ENCODE peak calls at places on chromosomes 2 and 18, in nine cellular contexts. One of them, this sample, is unnamed.

GRCh38 chr18:7840445-7840844 is 273.3 kb downstream of the PTPRM start:
- DNase-seq in putamen: no peak
- DNase-seq in CD14-positive monocyte: no peak
- DNase-seq in BJ: no peak
- DNase-seq in NCI-H1417: no peak
- DNase-seq in lower lobe of right lung: no peak
- DNase-seq in OCI-M1: no peak
- DNase-seq in NCI-H748 treated with DMSO at 0.1 percent for 48 hours: no peak
- DNase-seq in brain microvascular endothelial cell: no peak
- DNase-seq in this sample: no peak

GRCh38 chr18:6220129-6220528 is 194.6 kb downstream of the L3MBTL4 start:
- DNase-seq in putamen: no peak
- DNase-seq in CD14-positive monocyte: no peak
- DNase-seq in BJ: no peak
- DNase-seq in NCI-H1417: no peak
- DNase-seq in lower lobe of right lung: no peak
- DNase-seq in OCI-M1: no peak
- DNase-seq in NCI-H748 treated with DMSO at 0.1 percent for 48 hours: no peak
- DNase-seq in brain microvascular endothelial cell: no peak
- DNase-seq in this sample: no peak

GRCh38 chr2:100823665-100824438 is 3.9 kb downstream of the NPAS2 start:
- DNase-seq in putamen: no peak
- DNase-seq in CD14-positive monocyte: no peak
- DNase-seq in BJ: no peak
- DNase-seq in NCI-H1417: no peak
- DNase-seq in lower lobe of right lung: no peak
- DNase-seq in OCI-M1: no peak
- DNase-seq in NCI-H748 treated with DMSO at 0.1 percent for 48 hours: no peak
- DNase-seq in brain microvascular endothelial cell: no peak
- DNase-seq in this sample: no peak

GRCh38 chr2:156892449-156893335 is 364.8 kb upstream of the GALNT5 start:
- DNase-seq in putamen: no peak
- DNase-seq in CD14-positive monocyte: no peak
- DNase-seq in BJ: no peak
- DNase-seq in NCI-H1417: peak
- DNase-seq in lower lobe of right lung: no peak
- DNase-seq in OCI-M1: peak
- DNase-seq in NCI-H748 treated with DMSO at 0.1 percent for 48 hours: peak
- DNase-seq in brain microvascular endothelial cell: peak
- DNase-seq in this sample: no peak

GRCh38 chr18:616380-616995 is 19.7 kb downstream of the CLUL1 start:
- DNase-seq in putamen: peak
- DNase-seq in CD14-positive monocyte: no peak
- DNase-seq in BJ: no peak
- DNase-seq in NCI-H1417: no peak
- DNase-seq in lower lobe of right lung: no peak
- DNase-seq in OCI-M1: peak
- DNase-seq in NCI-H748 treated with DMSO at 0.1 percent for 48 hours: peak
- DNase-seq in brain microvascular endothelial cell: no peak
- DNase-seq in this sample: no peak

GRCh38 chr18:73283032-73283431 is 415.2 kb upstream of the NETO1 start:
- DNase-seq in putamen: no peak
- DNase-seq in CD14-positive monocyte: no peak
- DNase-seq in BJ: no peak
- DNase-seq in NCI-H1417: no peak
- DNase-seq in lower lobe of right lung: no peak
- DNase-seq in OCI-M1: no peak
- DNase-seq in NCI-H748 treated with DMSO at 0.1 percent for 48 hours: no peak
- DNase-seq in brain microvascular endothelial cell: peak
- DNase-seq in this sample: no peak

GRCh38 chr2:168215813-168216212 is 31.6 kb downstream of the STK39 start:
- DNase-seq in putamen: no peak
- DNase-seq in CD14-positive monocyte: no peak
- DNase-seq in BJ: no peak
- DNase-seq in NCI-H1417: no peak
- DNase-seq in lower lobe of right lung: no peak
- DNase-seq in OCI-M1: no peak
- DNase-seq in NCI-H748 treated with DMSO at 0.1 percent for 48 hours: no peak
- DNase-seq in brain microvascular endothelial cell: no peak
- DNase-seq in this sample: no peak

GRCh38 chr2:159609933-159610523 is 6.3 kb downstream of the BAZ2B start:
- DNase-seq in putamen: no peak
- DNase-seq in CD14-positive monocyte: no peak
- DNase-seq in BJ: no peak
- DNase-seq in NCI-H1417: peak
- DNase-seq in lower lobe of right lung: no peak
- DNase-seq in OCI-M1: no peak
- DNase-seq in NCI-H748 treated with DMSO at 0.1 percent for 48 hours: peak
- DNase-seq in brain microvascular endothelial cell: no peak
- DNase-seq in this sample: no peak

GRCh38 chr2:109487237-109487869 is 126.4 kb downstream of the SEPTIN10 start:
- DNase-seq in putamen: no peak
- DNase-seq in CD14-positive monocyte: no peak
- DNase-seq in BJ: peak
- DNase-seq in NCI-H1417: no peak
- DNase-seq in lower lobe of right lung: no peak
- DNase-seq in OCI-M1: no peak
- DNase-seq in NCI-H748 treated with DMSO at 0.1 percent for 48 hours: no peak
- DNase-seq in brain microvascular endothelial cell: peak
- DNase-seq in this sample: peak

GRCh38 chr18:58579561-58580047 is 49.3 kb downstream of the ALPK2 start:
- DNase-seq in putamen: no peak
- DNase-seq in CD14-positive monocyte: no peak
- DNase-seq in BJ: peak
- DNase-seq in NCI-H1417: no peak
- DNase-seq in lower lobe of right lung: no peak
- DNase-seq in OCI-M1: no peak
- DNase-seq in NCI-H748 treated with DMSO at 0.1 percent for 48 hours: no peak
- DNase-seq in brain microvascular endothelial cell: peak
- DNase-seq in this sample: no peak

GRCh38 chr2:161283926-161284325 is 24.3 kb upstream of the PSMD14 start:
- DNase-seq in putamen: no peak
- DNase-seq in CD14-positive monocyte: no peak
- DNase-seq in BJ: no peak
- DNase-seq in NCI-H1417: no peak
- DNase-seq in lower lobe of right lung: no peak
- DNase-seq in OCI-M1: no peak
- DNase-seq in NCI-H748 treated with DMSO at 0.1 percent for 48 hours: no peak
- DNase-seq in brain microvascular endothelial cell: no peak
- DNase-seq in this sample: no peak

GRCh38 chr2:25207078-25207545 is 38.7 kb upstream of the POMC start:
- DNase-seq in putamen: no peak
- DNase-seq in CD14-positive monocyte: no peak
- DNase-seq in BJ: no peak
- DNase-seq in NCI-H1417: no peak
- DNase-seq in lower lobe of right lung: no peak
- DNase-seq in OCI-M1: no peak
- DNase-seq in NCI-H748 treated with DMSO at 0.1 percent for 48 hours: no peak
- DNase-seq in brain microvascular endothelial cell: no peak
- DNase-seq in this sample: no peak

GRCh38 chr2:8500124-8501054 is 181.5 kb upstream of the ID2 start:
- DNase-seq in putamen: no peak
- DNase-seq in CD14-positive monocyte: no peak
- DNase-seq in BJ: no peak
- DNase-seq in NCI-H1417: peak
- DNase-seq in lower lobe of right lung: no peak
- DNase-seq in OCI-M1: no peak
- DNase-seq in NCI-H748 treated with DMSO at 0.1 percent for 48 hours: peak
- DNase-seq in brain microvascular endothelial cell: no peak
- DNase-seq in this sample: no peak

GRCh38 chr2:234378440-234378839 is 118.4 kb downstream of the ARL4C start:
- DNase-seq in putamen: no peak
- DNase-seq in CD14-positive monocyte: no peak
- DNase-seq in BJ: peak
- DNase-seq in NCI-H1417: no peak
- DNase-seq in lower lobe of right lung: no peak
- DNase-seq in OCI-M1: peak
- DNase-seq in NCI-H748 treated with DMSO at 0.1 percent for 48 hours: no peak
- DNase-seq in brain microvascular endothelial cell: no peak
- DNase-seq in this sample: no peak

GRCh38 chr2:50515638-50516037 is 516.3 kb downstream of the NRXN1 start:
- DNase-seq in putamen: no peak
- DNase-seq in CD14-positive monocyte: no peak
- DNase-seq in BJ: no peak
- DNase-seq in NCI-H1417: no peak
- DNase-seq in lower lobe of right lung: no peak
- DNase-seq in OCI-M1: no peak
- DNase-seq in NCI-H748 treated with DMSO at 0.1 percent for 48 hours: no peak
- DNase-seq in brain microvascular endothelial cell: no peak
- DNase-seq in this sample: no peak

GRCh38 chr2:128868686-128869551 is 550.3 kb upstream of the HS6ST1 start:
- DNase-seq in putamen: no peak
- DNase-seq in CD14-positive monocyte: no peak
- DNase-seq in BJ: no peak
- DNase-seq in NCI-H1417: no peak
- DNase-seq in lower lobe of right lung: no peak
- DNase-seq in OCI-M1: no peak
- DNase-seq in NCI-H748 treated with DMSO at 0.1 percent for 48 hours: no peak
- DNase-seq in brain microvascular endothelial cell: no peak
- DNase-seq in this sample: no peak

GRCh38 chr18:74281639-74282358 is 10.0 kb downstream of the CYB5A start:
- DNase-seq in putamen: no peak
- DNase-seq in CD14-positive monocyte: no peak
- DNase-seq in BJ: no peak
- DNase-seq in NCI-H1417: no peak
- DNase-seq in lower lobe of right lung: no peak
- DNase-seq in OCI-M1: no peak
- DNase-seq in NCI-H748 treated with DMSO at 0.1 percent for 48 hours: no peak
- DNase-seq in brain microvascular endothelial cell: no peak
- DNase-seq in this sample: no peak

GRCh38 chr2:13480057-13480456 is 763.3 kb downstream of the TRIB2 start:
- DNase-seq in putamen: no peak
- DNase-seq in CD14-positive monocyte: no peak
- DNase-seq in BJ: no peak
- DNase-seq in NCI-H1417: no peak
- DNase-seq in lower lobe of right lung: no peak
- DNase-seq in OCI-M1: peak
- DNase-seq in NCI-H748 treated with DMSO at 0.1 percent for 48 hours: no peak
- DNase-seq in brain microvascular endothelial cell: no peak
- DNase-seq in this sample: no peak

GRCh38 chr2:28664120-28664842 is 87.3 kb upstream of the PPP1CB start:
- DNase-seq in putamen: no peak
- DNase-seq in CD14-positive monocyte: no peak
- DNase-seq in BJ: no peak
- DNase-seq in NCI-H1417: no peak
- DNase-seq in lower lobe of right lung: no peak
- DNase-seq in OCI-M1: no peak
- DNase-seq in NCI-H748 treated with DMSO at 0.1 percent for 48 hours: peak
- DNase-seq in brain microvascular endothelial cell: no peak
- DNase-seq in this sample: peak

GRCh38 chr2:25341031-25341727 is 546 bp downstream of the DNMT3A start:
- DNase-seq in putamen: no peak
- DNase-seq in CD14-positive monocyte: no peak
- DNase-seq in BJ: no peak
- DNase-seq in NCI-H1417: peak
- DNase-seq in lower lobe of right lung: peak
- DNase-seq in OCI-M1: no peak
- DNase-seq in NCI-H748 treated with DMSO at 0.1 percent for 48 hours: no peak
- DNase-seq in brain microvascular endothelial cell: no peak
- DNase-seq in this sample: peak

GRCh38 chr2:133130548-133131246 is 437.6 kb downstream of the NCKAP5 start:
- DNase-seq in putamen: no peak
- DNase-seq in CD14-positive monocyte: no peak
- DNase-seq in BJ: no peak
- DNase-seq in NCI-H1417: no peak
- DNase-seq in lower lobe of right lung: no peak
- DNase-seq in OCI-M1: peak
- DNase-seq in NCI-H748 treated with DMSO at 0.1 percent for 48 hours: no peak
- DNase-seq in brain microvascular endothelial cell: peak
- DNase-seq in this sample: no peak

GRCh38 chr2:120315367-120316033 is 30.4 kb upstream of the INHBB start:
- DNase-seq in putamen: no peak
- DNase-seq in CD14-positive monocyte: no peak
- DNase-seq in BJ: no peak
- DNase-seq in NCI-H1417: no peak
- DNase-seq in lower lobe of right lung: peak
- DNase-seq in OCI-M1: no peak
- DNase-seq in NCI-H748 treated with DMSO at 0.1 percent for 48 hours: no peak
- DNase-seq in brain microvascular endothelial cell: no peak
- DNase-seq in this sample: no peak

GRCh38 chr2:21438949-21439348 is 315.2 kb downstream of the TDRD15 start:
- DNase-seq in putamen: no peak
- DNase-seq in CD14-positive monocyte: no peak
- DNase-seq in BJ: peak
- DNase-seq in NCI-H1417: no peak
- DNase-seq in lower lobe of right lung: no peak
- DNase-seq in OCI-M1: peak
- DNase-seq in NCI-H748 treated with DMSO at 0.1 percent for 48 hours: no peak
- DNase-seq in brain microvascular endothelial cell: peak
- DNase-seq in this sample: no peak

GRCh38 chr2:174663572-174663971 is 66.0 kb upstream of the WIPF1 start:
- DNase-seq in putamen: no peak
- DNase-seq in CD14-positive monocyte: no peak
- DNase-seq in BJ: peak
- DNase-seq in NCI-H1417: no peak
- DNase-seq in lower lobe of right lung: no peak
- DNase-seq in OCI-M1: peak
- DNase-seq in NCI-H748 treated with DMSO at 0.1 percent for 48 hours: no peak
- DNase-seq in brain microvascular endothelial cell: peak
- DNase-seq in this sample: no peak

GRCh38 chr18:13629841-13630747 is 96.3 kb downstream of the FAM210A start:
- DNase-seq in putamen: peak
- DNase-seq in CD14-positive monocyte: peak
- DNase-seq in BJ: no peak
- DNase-seq in NCI-H1417: peak
- DNase-seq in lower lobe of right lung: no peak
- DNase-seq in OCI-M1: peak
- DNase-seq in NCI-H748 treated with DMSO at 0.1 percent for 48 hours: peak
- DNase-seq in brain microvascular endothelial cell: peak
- DNase-seq in this sample: no peak

GRCh38 chr2:30152385-30152784 is 5.6 kb downstream of the YPEL5 start:
- DNase-seq in putamen: no peak
- DNase-seq in CD14-positive monocyte: no peak
- DNase-seq in BJ: no peak
- DNase-seq in NCI-H1417: no peak
- DNase-seq in lower lobe of right lung: no peak
- DNase-seq in OCI-M1: no peak
- DNase-seq in NCI-H748 treated with DMSO at 0.1 percent for 48 hours: no peak
- DNase-seq in brain microvascular endothelial cell: no peak
- DNase-seq in this sample: no peak

GRCh38 chr2:228181098-228182019 is at the start of gene SPHKAP:
- DNase-seq in putamen: no peak
- DNase-seq in CD14-positive monocyte: no peak
- DNase-seq in BJ: no peak
- DNase-seq in NCI-H1417: peak
- DNase-seq in lower lobe of right lung: no peak
- DNase-seq in OCI-M1: no peak
- DNase-seq in NCI-H748 treated with DMSO at 0.1 percent for 48 hours: no peak
- DNase-seq in brain microvascular endothelial cell: no peak
- DNase-seq in this sample: peak

GRCh38 chr2:127355407-127356008 is 32.3 kb downstream of the MAP3K2 start:
- DNase-seq in putamen: no peak
- DNase-seq in CD14-positive monocyte: no peak
- DNase-seq in BJ: no peak
- DNase-seq in NCI-H1417: no peak
- DNase-seq in lower lobe of right lung: no peak
- DNase-seq in OCI-M1: peak
- DNase-seq in NCI-H748 treated with DMSO at 0.1 percent for 48 hours: no peak
- DNase-seq in brain microvascular endothelial cell: no peak
- DNase-seq in this sample: no peak

GRCh38 chr2:120954939-120955338 is 219.3 kb downstream of the GLI2 start:
- DNase-seq in putamen: no peak
- DNase-seq in CD14-positive monocyte: no peak
- DNase-seq in BJ: no peak
- DNase-seq in NCI-H1417: no peak
- DNase-seq in lower lobe of right lung: no peak
- DNase-seq in OCI-M1: no peak
- DNase-seq in NCI-H748 treated with DMSO at 0.1 percent for 48 hours: no peak
- DNase-seq in brain microvascular endothelial cell: no peak
- DNase-seq in this sample: no peak

GRCh38 chr2:23586691-23587090 is 201.7 kb downstream of the KLHL29 start:
- DNase-seq in putamen: no peak
- DNase-seq in CD14-positive monocyte: no peak
- DNase-seq in BJ: no peak
- DNase-seq in NCI-H1417: no peak
- DNase-seq in lower lobe of right lung: no peak
- DNase-seq in OCI-M1: no peak
- DNase-seq in NCI-H748 treated with DMSO at 0.1 percent for 48 hours: no peak
- DNase-seq in brain microvascular endothelial cell: no peak
- DNase-seq in this sample: peak

GRCh38 chr18:55018602-55019001 is 59.3 kb upstream of the CCDC68 start:
- DNase-seq in putamen: no peak
- DNase-seq in CD14-positive monocyte: no peak
- DNase-seq in BJ: peak
- DNase-seq in NCI-H1417: no peak
- DNase-seq in lower lobe of right lung: no peak
- DNase-seq in OCI-M1: no peak
- DNase-seq in NCI-H748 treated with DMSO at 0.1 percent for 48 hours: no peak
- DNase-seq in brain microvascular endothelial cell: peak
- DNase-seq in this sample: no peak

This sample was measured in kidney.